ENCODE peak calls at places on chromosomes 11 and 22, in seven cellular contexts. One of them, this sample, is unnamed.

GRCh38 chr22:26986884-26987283 is 329.5 kb downstream of the MIAT start:
- DNase-seq in body of pancreas: no peak
- DNase-seq in A673: peak
- DNase-seq in A549: no peak
- DNase-seq in hepatocyte: no peak
- DNase-seq in brain microvascular endothelial cell: no peak
- DNase-seq in AG04450: no peak
- DNase-seq in this sample: no peak

GRCh38 chr11:66470015-66470414 is 3.3 kb downstream of the PELI3 start:
- DNase-seq in A549: no peak
- DNase-seq in body of pancreas: no peak
- DNase-seq in hepatocyte: no peak
- DNase-seq in brain microvascular endothelial cell: no peak
- DNase-seq in A673: peak
- DNase-seq in AG04450: no peak
- DNase-seq in this sample: no peak

GRCh38 chr11:118623291-118623655 is 15.9 kb downstream of the PHLDB1 start:
- DNase-seq in A549: peak
- DNase-seq in body of pancreas: no peak
- DNase-seq in A673: no peak
- DNase-seq in brain microvascular endothelial cell: no peak
- DNase-seq in hepatocyte: no peak
- DNase-seq in AG04450: no peak
- DNase-seq in this sample: no peak

GRCh38 chr22:18987765-18988164 is 51.7 kb upstream of the PRODH start:
- DNase-seq in hepatocyte: peak
- DNase-seq in A673: peak
- DNase-seq in brain microvascular endothelial cell: no peak
- DNase-seq in A549: no peak
- DNase-seq in body of pancreas: peak
- DNase-seq in AG04450: no peak
- DNase-seq in this sample: no peak

GRCh38 chr22:37703906-37704305 is 7.1 kb downstream of the TRIOBP start:
- DNase-seq in A549: no peak
- DNase-seq in brain microvascular endothelial cell: no peak
- DNase-seq in hepatocyte: no peak
- DNase-seq in A673: no peak
- DNase-seq in AG04450: no peak
- DNase-seq in body of pancreas: no peak
- DNase-seq in this sample: no peak

GRCh38 chr11:123063396-123064267 is 1.7 kb upstream of the HSPA8 start:
- DNase-seq in brain microvascular endothelial cell: peak
- DNase-seq in body of pancreas: peak
- DNase-seq in A549: peak
- DNase-seq in AG04450: no peak
- DNase-seq in A673: peak
- DNase-seq in hepatocyte: peak
- DNase-seq in this sample: peak

GRCh38 chr11:58192229-58192628 is 3.4 kb downstream of the OR9Q2 start:
- DNase-seq in AG04450: no peak
- DNase-seq in hepatocyte: peak
- DNase-seq in A549: no peak
- DNase-seq in body of pancreas: no peak
- DNase-seq in A673: no peak
- DNase-seq in brain microvascular endothelial cell: no peak
- DNase-seq in this sample: no peak

GRCh38 chr22:30386960-30387848 is at the start of gene RNF215:
- DNase-seq in A549: peak
- DNase-seq in body of pancreas: peak
- DNase-seq in brain microvascular endothelial cell: peak
- DNase-seq in hepatocyte: peak
- DNase-seq in AG04450: peak
- DNase-seq in A673: peak
- DNase-seq in this sample: peak

GRCh38 chr11:96337541-96338530 is 5.2 kb downstream of the MAML2 start:
- DNase-seq in A549: no peak
- DNase-seq in body of pancreas: no peak
- DNase-seq in AG04450: no peak
- DNase-seq in A673: peak
- DNase-seq in brain microvascular endothelial cell: no peak
- DNase-seq in hepatocyte: peak
- DNase-seq in this sample: peak

GRCh38 chr11:28472904-28473303 is 364.7 kb downstream of the METTL15 start:
- DNase-seq in AG04450: no peak
- DNase-seq in hepatocyte: no peak
- DNase-seq in A549: no peak
- DNase-seq in A673: no peak
- DNase-seq in brain microvascular endothelial cell: no peak
- DNase-seq in body of pancreas: no peak
- DNase-seq in this sample: no peak

GRCh38 chr11:46390331-46391171 is 1.0 kb downstream of the CHRM4 start:
- DNase-seq in brain microvascular endothelial cell: no peak
- DNase-seq in hepatocyte: no peak
- DNase-seq in A673: peak
- DNase-seq in A549: no peak
- DNase-seq in body of pancreas: no peak
- DNase-seq in AG04450: no peak
- DNase-seq in this sample: no peak

GRCh38 chr11:128463386-128463829 is 124.0 kb downstream of the ETS1 start:
- DNase-seq in AG04450: no peak
- DNase-seq in body of pancreas: no peak
- DNase-seq in brain microvascular endothelial cell: peak
- DNase-seq in A673: no peak
- DNase-seq in hepatocyte: peak
- DNase-seq in A549: no peak
- DNase-seq in this sample: no peak

GRCh38 chr22:50674127-50674493 is 1.5 kb downstream of the SHANK3 start:
- DNase-seq in A549: no peak
- DNase-seq in hepatocyte: peak
- DNase-seq in body of pancreas: no peak
- DNase-seq in AG04450: no peak
- DNase-seq in brain microvascular endothelial cell: no peak
- DNase-seq in A673: no peak
- DNase-seq in this sample: no peak

GRCh38 chr11:1196516-1197391 is 26.1 kb upstream of the MUC5B start:
- DNase-seq in brain microvascular endothelial cell: no peak
- DNase-seq in A673: no peak
- DNase-seq in A549: no peak
- DNase-seq in hepatocyte: no peak
- DNase-seq in AG04450: no peak
- DNase-seq in body of pancreas: peak
- DNase-seq in this sample: no peak

GRCh38 chr11:97557399-97557798 is 1167.6 kb downstream of the JRKL start:
- DNase-seq in A549: no peak
- DNase-seq in body of pancreas: no peak
- DNase-seq in brain microvascular endothelial cell: peak
- DNase-seq in hepatocyte: no peak
- DNase-seq in A673: peak
- DNase-seq in AG04450: no peak
- DNase-seq in this sample: no peak

GRCh38 chr11:64713031-64713780 is 9.8 kb downstream of the NRXN2 start:
- DNase-seq in A673: peak
- DNase-seq in brain microvascular endothelial cell: no peak
- DNase-seq in A549: peak
- DNase-seq in hepatocyte: peak
- DNase-seq in body of pancreas: peak
- DNase-seq in AG04450: no peak
- DNase-seq in this sample: no peak

GRCh38 chr11:76602431-76602861 is 68.1 kb downstream of the LRRC32 start:
- DNase-seq in AG04450: no peak
- DNase-seq in body of pancreas: no peak
- DNase-seq in brain microvascular endothelial cell: no peak
- DNase-seq in A549: no peak
- DNase-seq in hepatocyte: peak
- DNase-seq in A673: no peak
- DNase-seq in this sample: no peak

GRCh38 chr11:2525166-2525861 is 80.5 kb downstream of the KCNQ1 start:
- DNase-seq in A673: no peak
- DNase-seq in hepatocyte: no peak
- DNase-seq in A549: no peak
- DNase-seq in AG04450: no peak
- DNase-seq in brain microvascular endothelial cell: no peak
- DNase-seq in body of pancreas: peak
- DNase-seq in this sample: peak

DNA sequence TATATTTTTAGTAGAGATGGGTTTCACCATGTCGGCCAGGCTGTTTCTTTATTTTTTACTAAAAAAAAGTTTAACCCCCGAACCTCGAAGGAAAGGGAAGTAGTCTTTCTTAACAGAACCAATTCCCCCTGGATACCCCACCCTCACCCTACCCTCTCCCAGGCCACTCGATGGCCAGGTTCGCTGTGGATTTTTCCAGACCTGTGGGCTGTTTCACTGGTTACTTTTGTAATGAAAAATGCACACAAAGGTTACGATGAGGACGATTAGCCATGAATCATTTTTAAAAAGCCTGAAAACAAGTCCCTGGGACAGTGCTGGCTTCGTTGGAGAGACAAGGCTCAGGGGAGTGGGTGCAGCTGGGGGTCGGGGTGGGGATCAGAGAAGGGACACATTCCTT is 2.6 kb downstream of the TSPO start:
- DNase-seq in AG04450: no peak
- DNase-seq in A673: no peak
- DNase-seq in hepatocyte: no peak
- DNase-seq in brain microvascular endothelial cell: no peak
- DNase-seq in body of pancreas: no peak
- DNase-seq in A549: no peak
- DNase-seq in this sample: no peak
- H3K4me3 ChIP-seq in AG04450: no peak
- H3K4me3 ChIP-seq in A673: no peak
- H3K4me3 ChIP-seq in hepatocyte: no peak
- H3K4me3 ChIP-seq in brain microvascular endothelial cell: peak
- H3K4me3 ChIP-seq in body of pancreas: no peak
- H3K4me3 ChIP-seq in A549: no peak
- H3K4me3 ChIP-seq in this sample: no peak

GRCh38 chr11:35555238-35555887 is 29.9 kb upstream of the PAMR1 start:
- DNase-seq in AG04450: no peak
- DNase-seq in A673: no peak
- DNase-seq in A549: no peak
- DNase-seq in body of pancreas: no peak
- DNase-seq in brain microvascular endothelial cell: no peak
- DNase-seq in hepatocyte: no peak
- DNase-seq in this sample: no peak

GRCh38 chr11:35553021-35553420 is 27.6 kb upstream of the PAMR1 start:
- DNase-seq in brain microvascular endothelial cell: peak
- DNase-seq in hepatocyte: no peak
- DNase-seq in AG04450: no peak
- DNase-seq in A673: no peak
- DNase-seq in A549: no peak
- DNase-seq in body of pancreas: no peak
- DNase-seq in this sample: no peak

GRCh38 chr11:35553831-35554230 is 28.4 kb upstream of the PAMR1 start:
- DNase-seq in hepatocyte: no peak
- DNase-seq in body of pancreas: no peak
- DNase-seq in AG04450: peak
- DNase-seq in A673: no peak
- DNase-seq in A549: peak
- DNase-seq in brain microvascular endothelial cell: peak
- DNase-seq in this sample: no peak

GRCh38 chr11:35558468-35558867 is 33.1 kb upstream of the PAMR1 start:
- DNase-seq in A549: no peak
- DNase-seq in hepatocyte: peak
- DNase-seq in A673: no peak
- DNase-seq in body of pancreas: no peak
- DNase-seq in AG04450: no peak
- DNase-seq in brain microvascular endothelial cell: no peak
- DNase-seq in this sample: no peak

DNA sequence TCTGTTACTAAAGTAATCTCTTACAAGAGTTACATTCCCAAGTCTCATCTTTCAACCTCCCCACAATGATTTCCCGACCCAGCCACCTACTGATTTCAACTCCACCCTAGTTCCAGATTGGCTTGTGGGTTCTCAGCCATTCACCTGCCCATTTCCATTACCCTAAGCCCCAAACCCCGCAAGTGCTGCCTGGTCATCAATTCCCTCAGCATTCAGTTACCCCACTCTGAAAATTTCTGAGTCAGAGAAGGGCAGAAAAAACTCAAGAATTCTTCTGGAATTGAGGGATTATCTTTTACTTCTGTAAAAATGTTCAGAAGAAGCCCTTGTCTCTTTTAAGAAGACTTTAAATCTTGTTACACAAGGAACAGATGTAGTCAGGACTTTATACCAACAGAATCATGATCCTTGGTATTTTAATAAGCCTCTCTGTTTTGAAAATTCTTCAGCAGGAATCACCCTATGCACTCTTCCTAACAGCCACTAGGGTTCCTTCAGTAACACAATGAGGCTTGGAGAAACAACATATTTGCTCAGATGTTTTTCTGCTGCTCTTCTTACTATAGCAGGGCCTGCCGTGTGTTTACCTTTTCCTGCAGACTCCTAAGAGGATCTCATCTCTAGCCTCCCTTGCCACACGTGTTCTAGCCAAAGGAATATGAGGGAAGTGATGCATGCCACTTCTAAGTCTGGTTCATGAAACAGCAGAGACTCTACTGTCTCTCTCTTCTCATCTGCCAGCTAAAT is 29.2 kb upstream of the PAMR1 start:
- DNase-seq in A673: peak
- DNase-seq in A549: peak
- DNase-seq in brain microvascular endothelial cell: peak
- DNase-seq in hepatocyte: no peak
- DNase-seq in body of pancreas: no peak
- DNase-seq in AG04450: no peak
- DNase-seq in this sample: no peak
- TF ChIP-seq CTCF in A673: peak
- TF ChIP-seq CTCF in A549: peak
- TF ChIP-seq CTCF in brain microvascular endothelial cell: peak
- TF ChIP-seq CTCF in hepatocyte: peak
- TF ChIP-seq CTCF in body of pancreas: no peak
- TF ChIP-seq CTCF in AG04450: peak
- TF ChIP-seq CTCF in this sample: no peak

GRCh38 chr11:74070713-74071506 is 62.0 kb upstream of the UCP3 start:
- DNase-seq in body of pancreas: no peak
- DNase-seq in hepatocyte: no peak
- DNase-seq in brain microvascular endothelial cell: no peak
- DNase-seq in A673: peak
- DNase-seq in A549: peak
- DNase-seq in AG04450: no peak
- DNase-seq in this sample: no peak

GRCh38 chr11:74072286-74072685 is 63.4 kb upstream of the UCP3 start:
- DNase-seq in hepatocyte: no peak
- DNase-seq in A673: no peak
- DNase-seq in body of pancreas: no peak
- DNase-seq in brain microvascular endothelial cell: no peak
- DNase-seq in A549: no peak
- DNase-seq in AG04450: no peak
- DNase-seq in this sample: no peak

GRCh38 chr11:74072721-74073120 is 63.8 kb upstream of the UCP3 start:
- DNase-seq in brain microvascular endothelial cell: no peak
- DNase-seq in AG04450: no peak
- DNase-seq in A549: no peak
- DNase-seq in A673: no peak
- DNase-seq in hepatocyte: no peak
- DNase-seq in body of pancreas: no peak
- DNase-seq in this sample: no peak

GRCh38 chr11:74069146-74070046 is 60.5 kb upstream of the UCP3 start:
- DNase-seq in hepatocyte: peak
- DNase-seq in body of pancreas: peak
- DNase-seq in A673: no peak
- DNase-seq in AG04450: no peak
- DNase-seq in brain microvascular endothelial cell: no peak
- DNase-seq in A549: peak
- DNase-seq in this sample: no peak
- H3K27ac ChIP-seq in hepatocyte: peak
- H3K27ac ChIP-seq in body of pancreas: peak
- H3K27ac ChIP-seq in A673: no peak
- H3K27ac ChIP-seq in AG04450: no peak
- H3K27ac ChIP-seq in brain microvascular endothelial cell: no peak
- H3K27ac ChIP-seq in A549: peak
- H3K27ac ChIP-seq in this sample: no peak

GRCh38 chr11:114163830-114164401 is 104.4 kb downstream of the ZBTB16 start:
- DNase-seq in AG04450: no peak
- DNase-seq in body of pancreas: no peak
- DNase-seq in brain microvascular endothelial cell: no peak
- DNase-seq in A673: no peak
- DNase-seq in hepatocyte: peak
- DNase-seq in A549: no peak
- DNase-seq in this sample: no peak
- H3K4me3 ChIP-seq in AG04450: no peak
- H3K4me3 ChIP-seq in body of pancreas: no peak
- H3K4me3 ChIP-seq in brain microvascular endothelial cell: no peak
- H3K4me3 ChIP-seq in A673: peak
- H3K4me3 ChIP-seq in hepatocyte: no peak
- H3K4me3 ChIP-seq in A549: no peak
- H3K4me3 ChIP-seq in this sample: no peak

This sample was measured in CD8-positive, alpha-beta T cell.